ENCODE peak calls at places on chromosomes 13 and 19, in ten cellular contexts. H, S, Q, B, I, O, D, L, J and F are unnamed samples.

GRCh38 chr19:4115050-4115817 is 8.7 kb downstream of the MAP2K2 start:
- DNase-seq in H (no peak), B (peak; percentile 92), J (no peak), D (no peak), I (no peak), Q (no peak), S (no peak), O (no peak), L (no peak), F (no peak)

GRCh38 chr19:30450101-30450500 is 77.9 kb downstream of the ZNF536 start:
- DNase-seq in J (no peak), L (no peak), B (peak; percentile 62), H (no peak), S (no peak), I (peak; percentile 27), D (no peak), O (peak; percentile 2), Q (no peak), F (peak; percentile 10)

GRCh38 chr19:33054623-33055022 is 10.1 kb downstream of the RHPN2 start:
- DNase-seq in H (no peak), D (no peak), O (no peak), L (no peak), J (no peak), S (no peak), B (no peak), Q (no peak), I (no peak), F (no peak)

GRCh38 chr19:7658219-7658686 is 10.6 kb upstream of the RETN start:
- DNase-seq in O (no peak), I (no peak), Q (no peak), J (no peak), S (no peak), D (no peak), B (no peak), L (no peak), H (no peak), F (no peak)

GRCh38 chr13:94280845-94281244 is 198.6 kb downstream of the DCT start:
- DNase-seq in H (no peak), D (no peak), B (no peak), S (no peak), I (no peak), J (no peak), L (no peak), O (no peak), Q (no peak), F (no peak)

GRCh38 chr13:98405107-98405571 is 171.8 kb downstream of the STK24 start:
- DNase-seq in H (no peak), I (peak; percentile 29), S (no peak), O (peak; percentile 53), Q (no peak), B (no peak), D (no peak), J (no peak), L (no peak), F (peak; percentile 22)

GRCh38 chr13:47092202-47092601 is 195.3 kb upstream of the HTR2A start:
- DNase-seq in O (no peak), B (no peak), S (no peak), Q (no peak), H (no peak), I (no peak), D (no peak), L (no peak), J (no peak), F (no peak)

GRCh38 chr13:46475586-46475991 is 77.4 kb upstream of the LRCH1 start:
- DNase-seq in I (peak; percentile 40), S (no peak), O (peak; percentile 42), D (peak; percentile 34), L (no peak), J (no peak), H (peak; percentile 56), Q (no peak), B (no peak), F (peak; percentile 35)

GRCh38 chr13:98773053-98773452 is 20.6 kb upstream of the SLC15A1 start:
- DNase-seq in B (no peak), H (no peak), O (no peak), Q (no peak), I (no peak), J (no peak), L (no peak), D (no peak), S (no peak), F (no peak)

GRCh38 chr13:40672310-40673060 is 6.0 kb upstream of the FOXO1 start:
- DNase-seq in H (peak; percentile 63), B (no peak), L (no peak), D (peak; percentile 73), J (no peak), Q (peak; percentile 73), S (no peak), O (peak; percentile 62), I (peak; percentile 76), F (peak; percentile 88)

GRCh38 chr13:99316657-99317244 is 9.6 kb upstream of the GPR183 start:
- DNase-seq in B (no peak), H (no peak), L (no peak), S (no peak), Q (no peak), I (no peak), J (no peak), O (no peak), D (no peak), F (peak; percentile 90)

GRCh38 chr13:112545866-112546265 is 42.1 kb downstream of the TUBGCP3 start:
- DNase-seq in H (peak; percentile 64), B (no peak), S (no peak), L (no peak), Q (no peak), O (peak; percentile 79), D (peak; percentile 79), J (peak; percentile 66), I (peak; percentile 85), F (peak; percentile 93)

GRCh38 chr19:1171755-1172352 is 2.2 kb downstream of the SBNO2 start:
- DNase-seq in J (no peak), Q (no peak), H (no peak), I (no peak), O (no peak), D (no peak), B (peak; percentile 72), L (no peak), S (peak; percentile 59), F (peak; percentile 31)

GRCh38 chr19:51016798-51017683 is 2.5 kb downstream of the KLK10 start:
- DNase-seq in B (peak; percentile 88), S (peak; percentile 74), O (peak; percentile 57), L (peak; percentile 21), I (peak; percentile 16), D (peak; percentile 14), H (peak; percentile 16), J (no peak), Q (peak; percentile 31), F (peak; percentile 33)
- H3K4me3 ChIP-seq in B (peak overlapping the region; percentile 15), S (peak overlapping the region; percentile 22), O (no peak overlapping the region), L (peak overlapping the region; percentile 37), I (no peak overlapping the region), D (no peak overlapping the region), H (no peak overlapping the region), J (no peak overlapping the region), Q (no peak overlapping the region), F (no peak overlapping the region)

DNA sequence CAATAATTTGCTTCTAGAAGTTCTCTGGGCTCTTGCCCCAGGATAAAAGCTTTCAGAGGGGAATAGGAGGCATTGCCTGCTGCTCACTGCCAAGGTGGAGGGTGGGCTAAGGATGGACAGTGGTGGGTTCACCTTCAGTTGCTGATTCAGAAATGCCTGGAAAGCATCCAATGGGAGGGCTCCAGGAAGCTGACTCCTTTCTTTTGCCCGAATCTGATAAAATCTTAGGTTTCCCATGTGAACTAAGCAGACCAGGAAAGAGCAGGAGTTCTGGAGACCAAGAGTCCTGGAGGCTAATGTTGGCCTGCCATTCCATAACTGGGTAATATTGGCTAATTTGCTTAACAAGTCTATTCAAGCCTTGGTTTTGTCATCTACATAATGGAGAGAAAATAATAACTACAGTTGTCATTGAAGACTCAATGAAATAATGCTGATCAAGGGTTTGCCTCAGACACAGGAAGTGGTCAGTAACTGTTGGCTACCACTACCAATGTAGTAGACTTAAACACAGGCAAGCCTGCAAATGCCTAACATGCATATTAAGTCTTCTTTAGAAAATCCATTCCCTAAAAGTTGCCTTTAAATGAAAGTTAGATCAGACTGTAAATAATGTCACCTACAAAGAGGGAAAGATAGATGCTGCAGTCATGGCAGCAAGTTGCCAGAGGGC is 528.4 kb upstream of the NBEA start:
- DNase-seq in Q (no peak), B (no peak), I (no peak), J (no peak), O (peak; percentile 9), D (no peak), L (no peak), S (no peak), H (no peak), F (no peak)
- H3K4me3 ChIP-seq in Q (no peak overlapping the region), B (no peak overlapping the region), I (no peak overlapping the region), J (no peak overlapping the region), O (no peak overlapping the region), D (no peak overlapping the region), L (no peak overlapping the region), S (no peak overlapping the region), H (no peak overlapping the region), F (no peak overlapping the region)

GRCh38 chr19:47243776-47244547 is 12.4 kb upstream of the CCDC9 start:
- DNase-seq in S (peak; percentile 93), Q (peak; percentile 92), O (peak; percentile 98), B (peak; percentile 98), D (peak; percentile 95), J (peak; percentile 77), H (peak; percentile 98), L (peak; percentile 75), I (peak; percentile 97), F (peak; percentile 99)
- H3K4me3 ChIP-seq in S (peak overlapping the region; percentile 34), Q (no peak overlapping the region), O (peak overlapping the region; percentile 47), B (peak overlapping the region; percentile 17), D (peak overlapping the region; percentile 43), J (peak overlapping the region; percentile 57), H (peak overlapping the region; percentile 58), L (peak overlapping the region; percentile 44), I (peak overlapping the region; percentile 24), F (peak overlapping the region; percentile 46)

GRCh38 chr13:110303644-110304043 is 3.3 kb downstream of the COL4A1 start:
- DNase-seq in B (no peak), S (no peak), H (no peak), D (no peak), J (no peak), I (no peak), O (no peak), Q (no peak), L (no peak), F (no peak)

GRCh38 chr13:110305544-110305943 is 1.4 kb downstream of the COL4A1 start:
- DNase-seq in J (no peak), D (no peak), Q (no peak), B (no peak), I (no peak), S (no peak), O (no peak), H (no peak), L (no peak), F (no peak)

GRCh38 chr13:110304256-110304655 is 2.7 kb downstream of the COL4A1 start:
- DNase-seq in L (no peak), B (no peak), I (peak; percentile 84), H (peak; percentile 82), S (no peak), Q (no peak), O (peak; percentile 74), D (peak; percentile 76), J (no peak), F (peak; percentile 85)

GRCh38 chr13:110305949-110306339 is 1.0 kb downstream of the COL4A1 start:
- DNase-seq in O (peak; percentile 62), B (no peak), H (no peak), D (no peak), Q (no peak), S (no peak), L (no peak), J (no peak), I (peak; percentile 43), F (no peak)

DNA sequence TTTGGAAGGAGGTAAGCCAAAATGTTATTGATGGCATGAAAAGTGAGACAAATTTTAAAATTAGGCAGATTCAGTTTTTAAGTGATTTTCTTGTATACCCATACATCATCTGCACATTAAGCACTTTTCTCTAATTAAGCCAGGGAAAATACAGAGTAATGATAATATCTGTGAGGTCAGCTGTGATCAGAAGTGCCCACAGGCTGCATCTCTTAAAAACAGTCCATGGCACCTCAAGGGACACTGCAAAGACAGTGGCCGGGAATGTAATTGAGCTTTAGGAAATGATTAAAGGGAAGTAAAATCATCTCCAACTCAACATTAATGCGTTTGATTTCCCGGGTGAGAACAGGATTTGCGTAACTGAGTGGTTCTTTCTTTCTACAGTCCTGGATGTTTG is 2.0 kb downstream of the COL4A1 start:
- DNase-seq in H (no peak), B (no peak), D (no peak), J (no peak), S (no peak), L (no peak), I (no peak), O (no peak), Q (no peak), F (no peak)
- H3K4me3 ChIP-seq in H (peak overlapping the region; percentile 87), B (peak overlapping the region; percentile 68), D (peak overlapping the region; percentile 98), J (peak overlapping the region; percentile 78), S (no peak overlapping the region), L (peak overlapping the region; percentile 96), I (peak overlapping the region; percentile 50), O (peak overlapping the region; percentile 87), Q (no peak overlapping the region), F (peak overlapping the region; percentile 68)